ENCODE peak calls at places on chromosomes 12 and 14, in seven cellular contexts. One of them, this sample, is unnamed.
A peak's percentile ranks its signal among the peaks of the same experiment; 100 is the strongest.

GRCh38 chr14:72104011-72104613 is 171.9 kb downstream of the RGS6 start:
- DNase-seq in neuronal stem cell: peak; percentile 15
- DNase-seq in IMR-90: no peak
- DNase-seq in H9: peak; percentile 60
- DNase-seq in mesendoderm: peak; percentile 46
- DNase-seq in trophoblast cell: peak; percentile 33
- DNase-seq in H1: peak; percentile 89
- DNase-seq in this sample: no peak

GRCh38 chr12:101491325-101491724 is 16.2 kb downstream of the SPIC start:
- DNase-seq in neuronal stem cell: no peak
- DNase-seq in IMR-90: no peak
- DNase-seq in H9: no peak
- DNase-seq in mesendoderm: no peak
- DNase-seq in trophoblast cell: no peak
- DNase-seq in H1: no peak
- DNase-seq in this sample: no peak

GRCh38 chr14:65070710-65071033 is 31.6 kb downstream of the MAX start:
- DNase-seq in neuronal stem cell: no peak
- DNase-seq in IMR-90: peak; percentile 7
- DNase-seq in H9: no peak
- DNase-seq in mesendoderm: no peak
- DNase-seq in trophoblast cell: no peak
- DNase-seq in H1: no peak
- DNase-seq in this sample: no peak

GRCh38 chr12:93729934-93730333 is 52.8 kb downstream of the CRADD start:
- DNase-seq in neuronal stem cell: no peak
- DNase-seq in IMR-90: no peak
- DNase-seq in H9: no peak
- DNase-seq in mesendoderm: no peak
- DNase-seq in trophoblast cell: no peak
- DNase-seq in H1: no peak
- DNase-seq in this sample: no peak

GRCh38 chr12:130813436-130813835 is 25.6 kb downstream of the STX2 start:
- DNase-seq in neuronal stem cell: no peak
- DNase-seq in IMR-90: no peak
- DNase-seq in H9: peak; percentile 81
- DNase-seq in mesendoderm: peak; percentile 56
- DNase-seq in trophoblast cell: no peak
- DNase-seq in H1: peak; percentile 58
- DNase-seq in this sample: no peak

GRCh38 chr14:89617471-89618291 is 200.6 kb upstream of the FOXN3 start:
- DNase-seq in neuronal stem cell: peak; percentile 26
- DNase-seq in IMR-90: peak; percentile 77
- DNase-seq in H9: no peak
- DNase-seq in mesendoderm: peak; percentile 79
- DNase-seq in trophoblast cell: peak; percentile 67
- DNase-seq in H1: no peak
- DNase-seq in this sample: peak; percentile 74

GRCh38 chr12:26195250-26195640 is at the start of gene SSPN:
- DNase-seq in neuronal stem cell: peak; percentile 12
- DNase-seq in IMR-90: peak; percentile 61
- DNase-seq in H9: peak; percentile 67
- DNase-seq in mesendoderm: no peak
- DNase-seq in trophoblast cell: peak; percentile 52
- DNase-seq in H1: peak; percentile 63
- DNase-seq in this sample: peak; percentile 44

GRCh38 chr12:51848843-51849735 is 571 bp upstream of the FIGNL2 start:
- DNase-seq in neuronal stem cell: peak; percentile 74
- DNase-seq in IMR-90: no peak
- DNase-seq in H9: peak; percentile 79
- DNase-seq in mesendoderm: peak; percentile 71
- DNase-seq in trophoblast cell: peak; percentile 41
- DNase-seq in H1: peak; percentile 82
- DNase-seq in this sample: peak; percentile 26

GRCh38 chr12:29620030-29620429 is 122.5 kb upstream of the OVCH1 start:
- DNase-seq in neuronal stem cell: no peak
- DNase-seq in IMR-90: no peak
- DNase-seq in H9: no peak
- DNase-seq in mesendoderm: no peak
- DNase-seq in trophoblast cell: no peak
- DNase-seq in H1: no peak
- DNase-seq in this sample: no peak

GRCh38 chr12:106081606-106082005 is 57.1 kb downstream of the NUAK1 start:
- DNase-seq in neuronal stem cell: no peak
- DNase-seq in IMR-90: peak; percentile 55
- DNase-seq in H9: no peak
- DNase-seq in mesendoderm: no peak
- DNase-seq in trophoblast cell: peak; percentile 92
- DNase-seq in H1: no peak
- DNase-seq in this sample: peak; percentile 56

GRCh38 chr14:54685286-54685845 is 118.4 kb downstream of the SAMD4A start:
- DNase-seq in neuronal stem cell: no peak
- DNase-seq in IMR-90: no peak
- DNase-seq in H9: no peak
- DNase-seq in mesendoderm: no peak
- DNase-seq in trophoblast cell: no peak
- DNase-seq in H1: no peak
- DNase-seq in this sample: no peak

GRCh38 chr12:121499929-121500793 is 80.7 kb downstream of the KDM2B start:
- DNase-seq in neuronal stem cell: peak; percentile 71
- DNase-seq in IMR-90: peak; percentile 59
- DNase-seq in H9: peak; percentile 74
- DNase-seq in mesendoderm: peak; percentile 67
- DNase-seq in trophoblast cell: peak; percentile 92
- DNase-seq in H1: peak; percentile 88
- DNase-seq in this sample: peak; percentile 65

GRCh38 chr12:56315256-56315625 is 547 bp downstream of the CNPY2 start:
- DNase-seq in neuronal stem cell: no peak
- DNase-seq in IMR-90: no peak
- DNase-seq in H9: no peak
- DNase-seq in mesendoderm: peak; percentile 48
- DNase-seq in trophoblast cell: no peak
- DNase-seq in H1: no peak
- DNase-seq in this sample: no peak

GRCh38 chr14:89701079-89702043 is 253.2 kb downstream of the EFCAB11 start:
- DNase-seq in neuronal stem cell: peak; percentile 65
- DNase-seq in IMR-90: peak; percentile 62
- DNase-seq in H9: peak; percentile 90
- DNase-seq in mesendoderm: peak; percentile 93
- DNase-seq in trophoblast cell: peak; percentile 98
- DNase-seq in H1: peak; percentile 91
- DNase-seq in this sample: peak; percentile 62

GRCh38 chr12:105110851-105111250 is 3.3 kb downstream of the WASHC4 start:
- DNase-seq in neuronal stem cell: no peak
- DNase-seq in IMR-90: no peak
- DNase-seq in H9: no peak
- DNase-seq in mesendoderm: no peak
- DNase-seq in trophoblast cell: no peak
- DNase-seq in H1: no peak
- DNase-seq in this sample: peak; percentile 7

GRCh38 chr14:96090441-96091148 is 51.4 kb downstream of the C14orf132 start:
- DNase-seq in neuronal stem cell: no peak
- DNase-seq in IMR-90: peak; percentile 65
- DNase-seq in H9: no peak
- DNase-seq in mesendoderm: no peak
- DNase-seq in trophoblast cell: peak; percentile 29
- DNase-seq in H1: no peak
- DNase-seq in this sample: peak; percentile 91

GRCh38 chr12:123410041-123410412 is 26.1 kb downstream of the KMT5A start:
- DNase-seq in neuronal stem cell: no peak
- DNase-seq in IMR-90: no peak
- DNase-seq in H9: no peak
- DNase-seq in mesendoderm: no peak
- DNase-seq in trophoblast cell: no peak
- DNase-seq in H1: no peak
- DNase-seq in this sample: no peak

GRCh38 chr14:69573841-69574265 is 818 bp downstream of the CCDC177 start:
- DNase-seq in neuronal stem cell: peak; percentile 88
- DNase-seq in IMR-90: no peak
- DNase-seq in H9: peak; percentile 53
- DNase-seq in mesendoderm: peak; percentile 49
- DNase-seq in trophoblast cell: no peak
- DNase-seq in H1: peak; percentile 60
- DNase-seq in this sample: no peak

GRCh38 chr12:113194971-113195391 is 9.5 kb downstream of the RITA1 start:
- DNase-seq in neuronal stem cell: no peak
- DNase-seq in IMR-90: peak; percentile 73
- DNase-seq in H9: no peak
- DNase-seq in mesendoderm: no peak
- DNase-seq in trophoblast cell: no peak
- DNase-seq in H1: no peak
- DNase-seq in this sample: peak; percentile 66

GRCh38 chr12:3728686-3729085 is 24.2 kb downstream of the CRACR2A start:
- DNase-seq in neuronal stem cell: no peak
- DNase-seq in IMR-90: no peak
- DNase-seq in H9: no peak
- DNase-seq in mesendoderm: no peak
- DNase-seq in trophoblast cell: no peak
- DNase-seq in H1: no peak
- DNase-seq in this sample: no peak
- H3K4me2 ChIP-seq in neuronal stem cell: no peak overlapping the region
- H3K4me2 ChIP-seq in IMR-90: no peak overlapping the region
- H3K4me2 ChIP-seq in H9: no peak overlapping the region
- H3K4me2 ChIP-seq in mesendoderm: no peak overlapping the region
- H3K4me2 ChIP-seq in trophoblast cell: no peak overlapping the region
- H3K4me2 ChIP-seq in H1: no peak overlapping the region
- H3K4me2 ChIP-seq in this sample: no peak overlapping the region

DNA sequence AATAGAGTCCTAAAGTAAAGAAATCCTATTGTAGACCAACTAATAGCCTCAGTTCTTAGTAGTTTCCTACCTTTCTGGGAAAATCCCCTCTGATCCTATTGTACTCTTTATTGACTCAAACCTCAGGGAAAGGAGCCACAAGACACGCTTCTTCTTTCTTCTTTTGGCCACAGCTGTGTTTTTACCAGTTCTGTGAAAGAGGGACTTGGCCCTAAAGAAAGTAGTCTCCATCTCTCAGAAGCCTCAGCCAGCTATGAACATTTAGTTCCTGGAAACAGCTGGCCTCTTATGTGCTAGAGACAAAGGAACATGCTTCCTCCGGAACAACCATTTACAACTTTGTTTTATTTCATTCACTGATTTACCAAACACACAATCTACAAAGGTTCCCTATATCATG is 66.1 kb upstream of the ARID2 start:
- DNase-seq in neuronal stem cell: peak; percentile 21
- DNase-seq in IMR-90: no peak
- DNase-seq in H9: no peak
- DNase-seq in mesendoderm: no peak
- DNase-seq in trophoblast cell: no peak
- DNase-seq in H1: no peak
- DNase-seq in this sample: no peak
- H3K4ac ChIP-seq in neuronal stem cell: no peak overlapping the region
- H3K4ac ChIP-seq in IMR-90: no peak overlapping the region
- H3K4ac ChIP-seq in H9: no peak overlapping the region
- H3K4ac ChIP-seq in mesendoderm: no peak overlapping the region
- H3K4ac ChIP-seq in trophoblast cell: no peak overlapping the region
- H3K4ac ChIP-seq in H1: no peak overlapping the region
- H3K4ac ChIP-seq in this sample: no peak overlapping the region

DNA sequence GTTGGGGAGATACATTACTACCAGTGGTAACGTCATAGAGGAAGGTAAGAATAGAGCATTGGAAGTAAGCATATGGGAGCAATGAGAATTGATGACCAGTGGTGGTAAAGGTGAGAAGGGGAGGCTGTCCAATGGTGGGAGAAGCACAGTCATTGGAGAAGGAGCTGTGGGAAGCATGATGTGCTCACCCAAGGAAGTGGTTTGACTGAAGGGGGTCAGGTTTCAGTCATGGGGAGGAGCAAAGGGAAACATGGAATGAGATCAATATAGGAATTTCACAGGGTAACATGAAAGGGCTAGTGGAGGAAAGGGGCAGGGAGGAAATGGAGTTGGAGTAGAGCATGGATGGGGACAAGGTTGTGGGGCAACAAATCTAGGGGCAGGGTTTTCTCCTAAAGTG is 241.0 kb downstream of the DACT1 start:
- DNase-seq in neuronal stem cell: no peak
- DNase-seq in IMR-90: peak; percentile 9
- DNase-seq in H9: no peak
- DNase-seq in mesendoderm: peak; percentile 66
- DNase-seq in trophoblast cell: no peak
- DNase-seq in H1: no peak
- DNase-seq in this sample: no peak
- H3K18ac ChIP-seq in neuronal stem cell: peak overlapping the region; percentile 5
- H3K18ac ChIP-seq in IMR-90: no peak overlapping the region
- H3K18ac ChIP-seq in H9: no peak overlapping the region
- H3K18ac ChIP-seq in mesendoderm: no peak overlapping the region
- H3K18ac ChIP-seq in trophoblast cell: no peak overlapping the region
- H3K18ac ChIP-seq in H1: no peak overlapping the region
- H3K18ac ChIP-seq in this sample: no peak overlapping the region

GRCh38 chr14:68135028-68135427 is 315.4 kb downstream of the RAD51B start:
- DNase-seq in neuronal stem cell: no peak
- DNase-seq in IMR-90: no peak
- DNase-seq in H9: no peak
- DNase-seq in mesendoderm: no peak
- DNase-seq in trophoblast cell: no peak
- DNase-seq in H1: no peak
- DNase-seq in this sample: no peak
- H3K4me2 ChIP-seq in neuronal stem cell: no peak overlapping the region
- H3K4me2 ChIP-seq in IMR-90: no peak overlapping the region
- H3K4me2 ChIP-seq in H9: no peak overlapping the region
- H3K4me2 ChIP-seq in mesendoderm: no peak overlapping the region
- H3K4me2 ChIP-seq in trophoblast cell: no peak overlapping the region
- H3K4me2 ChIP-seq in H1: no peak overlapping the region
- H3K4me2 ChIP-seq in this sample: no peak overlapping the region

GRCh38 chr12:132054983-132055382 is 89.1 kb downstream of the DDX51 start:
- DNase-seq in neuronal stem cell: no peak
- DNase-seq in IMR-90: no peak
- DNase-seq in H9: no peak
- DNase-seq in mesendoderm: no peak
- DNase-seq in trophoblast cell: no peak
- DNase-seq in H1: no peak
- DNase-seq in this sample: no peak

GRCh38 chr12:132057691-132058090 is 86.4 kb downstream of the DDX51 start:
- DNase-seq in neuronal stem cell: no peak
- DNase-seq in IMR-90: no peak
- DNase-seq in H9: no peak
- DNase-seq in mesendoderm: no peak
- DNase-seq in trophoblast cell: peak; percentile 94
- DNase-seq in H1: no peak
- DNase-seq in this sample: no peak

GRCh38 chr12:132056320-132056719 is 87.8 kb downstream of the DDX51 start:
- DNase-seq in neuronal stem cell: no peak
- DNase-seq in IMR-90: no peak
- DNase-seq in H9: no peak
- DNase-seq in mesendoderm: no peak
- DNase-seq in trophoblast cell: no peak
- DNase-seq in H1: no peak
- DNase-seq in this sample: no peak

GRCh38 chr12:132055535-132056096 is 88.5 kb downstream of the DDX51 start:
- DNase-seq in neuronal stem cell: no peak
- DNase-seq in IMR-90: no peak
- DNase-seq in H9: no peak
- DNase-seq in mesendoderm: no peak
- DNase-seq in trophoblast cell: no peak
- DNase-seq in H1: no peak
- DNase-seq in this sample: no peak

GRCh38 chr12:132056959-132057358 is 87.2 kb downstream of the DDX51 start:
- DNase-seq in neuronal stem cell: no peak
- DNase-seq in IMR-90: no peak
- DNase-seq in H9: no peak
- DNase-seq in mesendoderm: no peak
- DNase-seq in trophoblast cell: peak; percentile 73
- DNase-seq in H1: no peak
- DNase-seq in this sample: no peak
- H3K4ac ChIP-seq in neuronal stem cell: no peak overlapping the region
- H3K4ac ChIP-seq in IMR-90: no peak overlapping the region
- H3K4ac ChIP-seq in H9: no peak overlapping the region
- H3K4ac ChIP-seq in mesendoderm: no peak overlapping the region
- H3K4ac ChIP-seq in trophoblast cell: no peak overlapping the region
- H3K4ac ChIP-seq in H1: no peak overlapping the region
- H3K4ac ChIP-seq in this sample: no peak overlapping the region

This sample was measured in mesenchymal stem cell.